ENCODE peak calls at places on chromosomes 12 and 14, in six cellular contexts. K, B, R, E, Y and P are unnamed samples.

GRCh38 chr14:36976571-36977023 is 195.8 kb downstream of the SLC25A21 start:
- DNase-seq in K (peak; percentile 67), B (peak; percentile 48), R (no peak), E (no peak), Y (no peak), P (no peak)

GRCh38 chr14:104401785-104402184 is 177.8 kb upstream of the C14orf180 start:
- DNase-seq in K (no peak), B (no peak), R (no peak), E (no peak), Y (no peak), P (no peak)

GRCh38 chr14:65103150-65103760 is 938 bp upstream of the MAX start:
- DNase-seq in K (peak; percentile 41), B (peak; percentile 29), R (no peak), E (no peak), Y (no peak), P (no peak)

GRCh38 chr14:33229269-33229924 is 290.7 kb downstream of the NPAS3 start:
- DNase-seq in K (no peak), B (no peak), R (peak; percentile 11), E (no peak), Y (no peak), P (no peak)

GRCh38 chr12:66803972-66804371 is 125.1 kb upstream of the GRIP1 start:
- DNase-seq in K (no peak), B (no peak), R (no peak), E (no peak), Y (no peak), P (no peak)

GRCh38 chr14:21263284-21264024 is 5.8 kb downstream of the HNRNPC start:
- DNase-seq in K (no peak), B (no peak), R (no peak), E (no peak), Y (no peak), P (no peak)

GRCh38 chr12:5377997-5378596 is 53.8 kb upstream of the NTF3 start:
- DNase-seq in K (no peak), B (peak; percentile 3), R (no peak), E (no peak), Y (no peak), P (no peak)

GRCh38 chr14:100108840-100109593 is 43.8 kb downstream of the EVL start:
- DNase-seq in K (peak; percentile 80), B (no peak), R (no peak), E (no peak), Y (peak; percentile 45), P (no peak)

GRCh38 chr14:52188381-52188780 is 79.1 kb upstream of the PTGDR start:
- DNase-seq in K (no peak), B (peak; percentile 30), R (no peak), E (no peak), Y (no peak), P (no peak)

GRCh38 chr12:103913100-103913499 is 17.1 kb upstream of the HSP90B1 start:
- DNase-seq in K (no peak), B (no peak), R (no peak), E (no peak), Y (no peak), P (no peak)